ENCODE peak calls at places on chromosomes 3 and 15, in five cellular contexts. One of them, this sample, is unnamed.

GRCh38 chr3:31066999-31067398 is 172.5 kb upstream of the GADL1 start:
- DNase-seq in hepatocyte: peak; percentile 76
- DNase-seq in AG04450: peak; percentile 89
- DNase-seq in PC-3: peak; percentile 96
- DNase-seq in transverse colon: no peak
- DNase-seq in this sample: no peak

GRCh38 chr3:67437090-67437489 is 217.3 kb downstream of the SUCLG2 start:
- DNase-seq in hepatocyte: peak; percentile 8
- DNase-seq in AG04450: no peak
- DNase-seq in PC-3: peak; percentile 19
- DNase-seq in transverse colon: no peak
- DNase-seq in this sample: no peak

GRCh38 chr3:16148783-16149182 is 25.7 kb upstream of the GALNT15 start:
- DNase-seq in hepatocyte: peak; percentile 39
- DNase-seq in AG04450: peak; percentile 92
- DNase-seq in PC-3: no peak
- DNase-seq in transverse colon: peak; percentile 65
- DNase-seq in this sample: no peak

GRCh38 chr3:142021127-142021526 is 128.2 kb downstream of the TFDP2 start:
- DNase-seq in hepatocyte: no peak
- DNase-seq in AG04450: no peak
- DNase-seq in PC-3: no peak
- DNase-seq in transverse colon: no peak
- DNase-seq in this sample: no peak

GRCh38 chr15:29278436-29279099 is 8.9 kb upstream of the NSMCE3 start:
- DNase-seq in hepatocyte: peak; percentile 49
- DNase-seq in AG04450: peak; percentile 59
- DNase-seq in PC-3: peak; percentile 83
- DNase-seq in transverse colon: no peak
- DNase-seq in this sample: no peak

GRCh38 chr3:194306771-194307640 is 44.1 kb downstream of the CPN2 start:
- DNase-seq in hepatocyte: no peak
- DNase-seq in AG04450: no peak
- DNase-seq in PC-3: no peak
- DNase-seq in transverse colon: peak; percentile 34
- DNase-seq in this sample: peak; percentile 28

GRCh38 chr3:177598110-177598833 is 401.0 kb upstream of the TBL1XR1 start:
- DNase-seq in hepatocyte: no peak
- DNase-seq in AG04450: no peak
- DNase-seq in PC-3: no peak
- DNase-seq in transverse colon: no peak
- DNase-seq in this sample: no peak

GRCh38 chr3:76554717-76555116 is 485.2 kb upstream of the ROBO2 start:
- DNase-seq in hepatocyte: no peak
- DNase-seq in AG04450: peak; percentile 7
- DNase-seq in PC-3: no peak
- DNase-seq in transverse colon: no peak
- DNase-seq in this sample: no peak

GRCh38 chr15:33179874-33180273 is 14.6 kb downstream of the FMN1 start:
- DNase-seq in hepatocyte: no peak
- DNase-seq in AG04450: no peak
- DNase-seq in PC-3: no peak
- DNase-seq in transverse colon: no peak
- DNase-seq in this sample: peak; percentile 42

GRCh38 chr3:169387751-169388696 is 275.5 kb downstream of the MECOM start:
- DNase-seq in hepatocyte: peak; percentile 28
- DNase-seq in AG04450: no peak
- DNase-seq in PC-3: no peak
- DNase-seq in transverse colon: peak; percentile 69
- DNase-seq in this sample: peak; percentile 53

GRCh38 chr3:176584413-176585176 is 612.7 kb downstream of the TBL1XR1 start:
- DNase-seq in hepatocyte: no peak
- DNase-seq in AG04450: no peak
- DNase-seq in PC-3: peak; percentile 23
- DNase-seq in transverse colon: no peak
- DNase-seq in this sample: no peak

GRCh38 chr15:70806992-70807712 is 43.8 kb upstream of the UACA start:
- DNase-seq in hepatocyte: no peak
- DNase-seq in AG04450: no peak
- DNase-seq in PC-3: no peak
- DNase-seq in transverse colon: peak; percentile 41
- DNase-seq in this sample: peak; percentile 13

GRCh38 chr3:110813541-110813940 is 258.1 kb upstream of the NECTIN3 start:
- DNase-seq in hepatocyte: no peak
- DNase-seq in AG04450: no peak
- DNase-seq in PC-3: peak; percentile 27
- DNase-seq in transverse colon: no peak
- DNase-seq in this sample: no peak

GRCh38 chr15:74131618-74132191 is 1.3 kb downstream of the ISLR2 start:
- DNase-seq in hepatocyte: no peak
- DNase-seq in AG04450: no peak
- DNase-seq in PC-3: no peak
- DNase-seq in transverse colon: no peak
- DNase-seq in this sample: peak; percentile 67

GRCh38 chr3:133573629-133574194 is at the start of gene CDV3:
- DNase-seq in hepatocyte: no peak
- DNase-seq in AG04450: no peak
- DNase-seq in PC-3: no peak
- DNase-seq in transverse colon: no peak
- DNase-seq in this sample: no peak

GRCh38 chr3:133578548-133579191 is 5.2 kb downstream of the CDV3 start:
- DNase-seq in hepatocyte: peak; percentile 43
- DNase-seq in AG04450: no peak
- DNase-seq in PC-3: peak; percentile 63
- DNase-seq in transverse colon: no peak
- DNase-seq in this sample: no peak

GRCh38 chr3:133575121-133575520 is 1.6 kb downstream of the CDV3 start:
- DNase-seq in hepatocyte: no peak
- DNase-seq in AG04450: no peak
- DNase-seq in PC-3: no peak
- DNase-seq in transverse colon: no peak
- DNase-seq in this sample: no peak

GRCh38 chr3:133574260-133574881 is 885 bp downstream of the CDV3 start:
- DNase-seq in hepatocyte: peak; percentile 90
- DNase-seq in AG04450: no peak
- DNase-seq in PC-3: peak; percentile 26
- DNase-seq in transverse colon: peak; percentile 80
- DNase-seq in this sample: peak; percentile 78

DNA sequence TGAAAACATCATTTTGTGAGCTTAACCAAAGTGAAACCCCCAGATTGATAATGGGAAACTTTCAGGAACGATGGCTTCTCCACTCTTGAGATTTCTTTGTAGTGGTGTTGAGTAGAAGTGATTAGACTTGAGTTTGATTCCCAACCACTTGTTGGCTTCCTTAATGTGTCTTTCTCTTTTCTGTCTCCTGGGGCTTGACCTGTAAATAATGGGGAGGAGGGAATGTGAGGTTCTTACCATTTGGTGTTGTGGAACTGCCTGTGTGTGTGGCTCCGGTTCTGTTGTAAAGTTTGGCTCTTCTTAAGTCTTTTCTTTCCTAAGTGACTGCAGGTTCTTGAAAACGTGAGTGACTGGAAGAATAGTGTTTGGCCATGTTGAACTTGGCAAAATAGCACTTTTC is 2.7 kb downstream of the CDV3 start:
- DNase-seq in hepatocyte: no peak
- DNase-seq in AG04450: no peak
- DNase-seq in PC-3: no peak
- DNase-seq in transverse colon: no peak
- DNase-seq in this sample: no peak
- H3K4me3 ChIP-seq in hepatocyte: peak overlapping the region; percentile 88
- H3K4me3 ChIP-seq in AG04450: peak overlapping the region; percentile 66
- H3K4me3 ChIP-seq in PC-3: peak overlapping the region; percentile 93
- H3K4me3 ChIP-seq in transverse colon: no peak overlapping the region
- H3K4me3 ChIP-seq in this sample: peak overlapping the region; percentile 99

GRCh38 chr15:55738715-55739114 is 4.2 kb downstream of the PRTG start:
- DNase-seq in hepatocyte: no peak
- DNase-seq in AG04450: no peak
- DNase-seq in PC-3: no peak
- DNase-seq in transverse colon: no peak
- DNase-seq in this sample: no peak
- H3K27me3 ChIP-seq in hepatocyte: no peaks in the 10 kb centered on the region
- H3K27me3 ChIP-seq in AG04450: peaks cover 7% of the 10 kb centered on the region
- H3K27me3 ChIP-seq in PC-3: peaks cover 48% of the 10 kb centered on the region
- H3K27me3 ChIP-seq in transverse colon: peaks cover 53% of the 10 kb centered on the region
- H3K27me3 ChIP-seq in this sample: peaks cover 40% of the 10 kb centered on the region

DNA sequence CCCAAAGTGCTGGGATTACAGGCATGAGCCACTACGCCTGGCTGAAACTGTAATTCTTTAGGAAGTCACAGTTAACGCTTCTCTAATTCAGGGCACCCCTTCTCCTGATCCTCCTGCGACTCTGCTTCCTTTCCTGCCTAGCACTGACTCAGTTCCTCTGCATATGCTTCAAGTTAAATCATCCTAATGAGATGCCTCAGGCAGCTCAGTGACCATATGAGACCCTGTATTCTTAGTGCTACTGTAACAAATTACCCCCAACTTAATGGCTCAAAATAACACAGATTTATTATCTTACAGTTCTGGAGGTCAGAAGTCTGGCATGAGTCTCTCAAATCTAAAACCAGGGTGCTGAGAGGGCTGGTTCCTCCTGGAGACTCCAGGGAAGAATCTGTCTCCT is 271.8 kb upstream of the LYSMD4 start:
- DNase-seq in hepatocyte: no peak
- DNase-seq in AG04450: no peak
- DNase-seq in PC-3: no peak
- DNase-seq in transverse colon: no peak
- DNase-seq in this sample: peak; percentile 16
- H3K4me3 ChIP-seq in hepatocyte: no peak overlapping the region
- H3K4me3 ChIP-seq in AG04450: no peak overlapping the region
- H3K4me3 ChIP-seq in PC-3: no peak overlapping the region
- H3K4me3 ChIP-seq in transverse colon: no peak overlapping the region
- H3K4me3 ChIP-seq in this sample: no peak overlapping the region

GRCh38 chr3:13827699-13828098 is 52.2 kb downstream of the WNT7A start:
- DNase-seq in hepatocyte: no peak
- DNase-seq in AG04450: no peak
- DNase-seq in PC-3: no peak
- DNase-seq in transverse colon: no peak
- DNase-seq in this sample: no peak
- H3K27me3 ChIP-seq in hepatocyte: peaks cover 3% of the 10 kb centered on the region
- H3K27me3 ChIP-seq in AG04450: no peaks in the 10 kb centered on the region
- H3K27me3 ChIP-seq in PC-3: no peaks in the 10 kb centered on the region
- H3K27me3 ChIP-seq in transverse colon: no peaks in the 10 kb centered on the region
- H3K27me3 ChIP-seq in this sample: no peaks in the 10 kb centered on the region

GRCh38 chr3:32910954-32911353 is 40.5 kb upstream of the CCR4 start:
- DNase-seq in hepatocyte: no peak
- DNase-seq in AG04450: no peak
- DNase-seq in PC-3: no peak
- DNase-seq in transverse colon: no peak
- DNase-seq in this sample: no peak
- H3K4me3 ChIP-seq in hepatocyte: no peak overlapping the region
- H3K4me3 ChIP-seq in AG04450: no peak overlapping the region
- H3K4me3 ChIP-seq in PC-3: no peak overlapping the region
- H3K4me3 ChIP-seq in transverse colon: no peak overlapping the region
- H3K4me3 ChIP-seq in this sample: no peak overlapping the region